ENCODE peak calls at places on chromosomes 1 and 21, in five cellular contexts. One of them, this sample, is unnamed.

GRCh38 chr21:27301216-27301615 is 334.3 kb upstream of the ADAMTS5 start:
- DNase-seq in GM23248: peak; percentile 67
- DNase-seq in neural progenitor cell: no peak
- DNase-seq in GM23338: no peak
- DNase-seq in SK-N-SH: no peak
- DNase-seq in this sample: no peak

GRCh38 chr1:173581384-173582078 is 21.3 kb downstream of the SLC9C2 start:
- DNase-seq in GM23248: no peak
- DNase-seq in neural progenitor cell: no peak
- DNase-seq in GM23338: no peak
- DNase-seq in SK-N-SH: no peak
- DNase-seq in this sample: no peak

GRCh38 chr1:59638172-59638800 is 176.5 kb upstream of the HOOK1 start:
- DNase-seq in GM23248: peak; percentile 81
- DNase-seq in neural progenitor cell: peak; percentile 46
- DNase-seq in GM23338: peak; percentile 38
- DNase-seq in SK-N-SH: peak; percentile 63
- DNase-seq in this sample: no peak

GRCh38 chr1:86224651-86225050 is 68.1 kb upstream of the COL24A1 start:
- DNase-seq in GM23248: no peak
- DNase-seq in neural progenitor cell: no peak
- DNase-seq in GM23338: no peak
- DNase-seq in SK-N-SH: no peak
- DNase-seq in this sample: no peak

GRCh38 chr1:112284796-112285195 is 111.2 kb upstream of the CTTNBP2NL start:
- DNase-seq in GM23248: no peak
- DNase-seq in neural progenitor cell: no peak
- DNase-seq in GM23338: no peak
- DNase-seq in SK-N-SH: no peak
- DNase-seq in this sample: no peak

GRCh38 chr21:26169611-26170470 is 729 bp downstream of the APP start:
- DNase-seq in GM23248: peak; percentile 80
- DNase-seq in neural progenitor cell: peak; percentile 77
- DNase-seq in GM23338: peak; percentile 64
- DNase-seq in SK-N-SH: peak; percentile 83
- DNase-seq in this sample: no peak

GRCh38 chr1:182315157-182315556 is 76.4 kb downstream of the GLUL start:
- DNase-seq in GM23248: no peak
- DNase-seq in neural progenitor cell: peak; percentile 25
- DNase-seq in GM23338: no peak
- DNase-seq in SK-N-SH: no peak
- DNase-seq in this sample: no peak

GRCh38 chr1:161013591-161014513 is 7.1 kb downstream of the F11R start:
- DNase-seq in GM23248: peak; percentile 64
- DNase-seq in neural progenitor cell: no peak
- DNase-seq in GM23338: peak; percentile 93
- DNase-seq in SK-N-SH: no peak
- DNase-seq in this sample: peak; percentile 88

GRCh38 chr1:9825101-9826074 is 1.6 kb upstream of the CLSTN1 start:
- DNase-seq in GM23248: peak; percentile 87
- DNase-seq in neural progenitor cell: peak; percentile 39
- DNase-seq in GM23338: peak; percentile 77
- DNase-seq in SK-N-SH: no peak
- DNase-seq in this sample: no peak

GRCh38 chr1:169364948-169365347 is 2.6 kb downstream of the NME7 start:
- DNase-seq in GM23248: peak; percentile 16
- DNase-seq in neural progenitor cell: no peak
- DNase-seq in GM23338: no peak
- DNase-seq in SK-N-SH: no peak
- DNase-seq in this sample: no peak

DNA sequence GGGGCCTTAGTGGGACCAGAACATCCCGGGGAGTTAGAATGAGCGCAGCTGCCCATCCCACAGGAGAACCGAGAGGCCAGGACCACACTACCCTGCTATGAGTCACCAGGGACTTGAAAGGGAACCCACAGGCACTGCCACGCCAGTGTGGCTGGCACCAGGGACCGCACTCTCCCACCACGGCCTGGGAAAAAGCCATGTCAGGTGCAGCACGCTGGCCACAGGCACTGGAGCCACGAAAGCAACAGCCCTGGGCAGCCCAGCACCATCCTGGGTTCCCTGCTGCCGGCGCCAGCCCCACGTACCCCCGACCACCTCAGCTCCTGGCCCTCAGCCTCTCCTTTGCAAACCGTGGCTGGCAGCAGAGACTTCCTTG is 14.1 kb upstream of the TMEM240 start:
- DNase-seq in GM23248: peak; percentile 37
- DNase-seq in neural progenitor cell: no peak
- DNase-seq in GM23338: no peak
- DNase-seq in SK-N-SH: no peak
- DNase-seq in this sample: no peak
- H3K27ac ChIP-seq in GM23248: no peak overlapping the region
- H3K27ac ChIP-seq in neural progenitor cell: no peak overlapping the region
- H3K27ac ChIP-seq in GM23338: no peak overlapping the region
- H3K27ac ChIP-seq in SK-N-SH: no peak overlapping the region
- H3K27ac ChIP-seq in this sample: no peak overlapping the region

GRCh38 chr21:33662046-33662445 is 19.7 kb downstream of the ITSN1 start:
- DNase-seq in GM23248: no peak
- DNase-seq in neural progenitor cell: no peak
- DNase-seq in GM23338: no peak
- DNase-seq in SK-N-SH: no peak
- DNase-seq in this sample: no peak
- TF ChIP-seq EZH2phosphoT487 in GM23248: no peak
- TF ChIP-seq EZH2phosphoT487 in neural progenitor cell: no peak
- TF ChIP-seq EZH2phosphoT487 in GM23338: no peak
- TF ChIP-seq EZH2phosphoT487 in SK-N-SH: no peak
- TF ChIP-seq EZH2phosphoT487 in this sample: no peak

DNA sequence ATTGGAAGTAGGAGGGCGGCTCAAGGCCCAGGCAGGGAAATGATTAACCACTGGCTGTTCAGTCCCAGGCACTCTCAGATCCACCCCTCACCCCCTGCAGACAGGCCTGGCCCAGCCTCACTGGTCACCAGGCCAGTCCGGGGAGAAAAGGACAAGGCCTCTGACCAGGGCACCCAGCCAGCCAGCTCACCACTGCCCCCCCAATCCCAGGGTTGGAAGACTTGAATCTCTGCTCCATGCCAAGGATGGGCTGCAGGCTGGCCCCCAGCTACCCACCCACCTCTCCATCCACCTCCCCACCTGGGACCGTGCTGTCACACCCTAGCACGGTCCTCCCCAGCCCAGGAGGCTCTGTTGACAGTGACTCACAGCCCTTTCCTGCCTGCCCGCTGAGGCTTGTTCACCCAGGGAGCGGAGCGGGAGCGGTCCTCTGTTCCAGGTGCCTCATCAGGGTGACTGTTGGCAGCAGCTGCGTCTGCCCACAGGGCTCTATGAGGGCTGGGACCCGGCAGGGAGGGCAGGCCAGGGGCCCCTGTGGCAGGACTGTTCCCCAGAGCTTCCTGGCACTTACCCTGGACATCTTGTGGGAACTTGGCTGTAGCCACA is 2.2 kb downstream of the LAD1 start:
- DNase-seq in GM23248: no peak
- DNase-seq in neural progenitor cell: no peak
- DNase-seq in GM23338: no peak
- DNase-seq in SK-N-SH: no peak
- DNase-seq in this sample: no peak
- H3K27ac ChIP-seq in GM23248: no peak overlapping the region
- H3K27ac ChIP-seq in neural progenitor cell: no peak overlapping the region
- H3K27ac ChIP-seq in GM23338: no peak overlapping the region
- H3K27ac ChIP-seq in SK-N-SH: no peak overlapping the region
- H3K27ac ChIP-seq in this sample: no peak overlapping the region

DNA sequence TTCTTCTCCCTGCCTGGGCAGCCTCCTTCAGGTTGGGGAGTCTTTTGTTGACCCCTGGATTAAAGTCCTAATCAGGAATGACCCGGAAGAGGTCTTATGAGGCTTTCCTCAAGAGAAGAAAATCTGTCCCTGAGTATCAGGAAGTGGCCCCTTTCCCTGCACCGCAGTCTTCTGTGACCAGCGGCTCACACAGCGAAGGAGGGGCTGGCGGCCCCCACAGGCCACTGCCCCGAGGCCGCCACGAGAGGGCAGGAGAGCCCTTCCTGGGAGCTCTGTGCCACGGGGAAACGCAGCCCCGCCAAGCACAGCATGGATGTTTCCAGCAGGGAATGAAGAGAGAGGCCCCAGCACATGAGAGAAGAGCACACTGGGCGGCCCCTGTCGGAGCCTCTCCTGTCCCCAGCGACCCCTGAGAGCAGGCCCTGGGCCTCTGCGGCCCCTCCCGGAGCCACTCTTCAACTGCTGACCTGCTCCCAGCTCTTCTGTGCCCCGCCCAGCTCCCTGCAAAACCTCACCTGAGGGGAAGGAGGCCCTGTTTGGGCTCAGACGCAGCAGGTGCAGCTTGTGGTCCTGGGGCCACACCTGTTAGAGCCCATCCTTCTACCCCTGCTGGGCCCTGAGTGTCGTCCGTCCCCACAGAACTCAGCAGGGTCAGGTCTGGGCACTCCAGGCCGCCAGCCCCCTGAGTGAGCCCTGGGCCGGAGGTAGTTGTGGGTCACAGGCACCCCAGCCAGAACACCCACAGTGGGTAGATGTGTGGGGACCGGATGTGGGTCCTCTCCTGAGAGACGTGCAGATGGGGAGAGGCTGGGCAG is 4.9 kb upstream of the POFUT2 start:
- DNase-seq in GM23248: peak; percentile 93
- DNase-seq in neural progenitor cell: peak; percentile 94
- DNase-seq in GM23338: peak; percentile 91
- DNase-seq in SK-N-SH: peak; percentile 96
- DNase-seq in this sample: peak; percentile 63
- TF ChIP-seq EZH2phosphoT487 in GM23248: no peak
- TF ChIP-seq EZH2phosphoT487 in neural progenitor cell: no peak
- TF ChIP-seq EZH2phosphoT487 in GM23338: no peak
- TF ChIP-seq EZH2phosphoT487 in SK-N-SH: no peak
- TF ChIP-seq EZH2phosphoT487 in this sample: no peak

GRCh38 chr1:210263963-210264362 is 31.4 kb downstream of the SERTAD4 start:
- DNase-seq in GM23248: no peak
- DNase-seq in neural progenitor cell: no peak
- DNase-seq in GM23338: no peak
- DNase-seq in SK-N-SH: no peak
- DNase-seq in this sample: no peak
- H3K27ac ChIP-seq in GM23248: no peak overlapping the region
- H3K27ac ChIP-seq in neural progenitor cell: no peak overlapping the region
- H3K27ac ChIP-seq in GM23338: no peak overlapping the region
- H3K27ac ChIP-seq in SK-N-SH: no peak overlapping the region
- H3K27ac ChIP-seq in this sample: no peak overlapping the region